ENCODE peak calls at places on chromosomes 6 and 20, in seven cellular contexts. One of them, this sample, is unnamed.

GRCh38 chr6:149820506-149820905 is 43.7 kb downstream of the LRP11 start:
- DNase-seq in ovary: no peak
- DNase-seq in A549: no peak
- DNase-seq in heart left ventricle: no peak
- DNase-seq in body of pancreas: no peak
- DNase-seq in HCT116: no peak
- DNase-seq in HepG2: no peak
- DNase-seq in this sample: no peak

GRCh38 chr6:138291849-138292181 is 73.5 kb upstream of the PBOV1 start:
- DNase-seq in ovary: no peak
- DNase-seq in HCT116: no peak
- DNase-seq in HepG2: no peak
- DNase-seq in heart left ventricle: no peak
- DNase-seq in A549: no peak
- DNase-seq in body of pancreas: no peak
- DNase-seq in this sample: no peak

GRCh38 chr6:150491131-150491795 is 108.4 kb upstream of the PLEKHG1 start:
- DNase-seq in body of pancreas: no peak
- DNase-seq in HepG2: no peak
- DNase-seq in ovary: no peak
- DNase-seq in A549: no peak
- DNase-seq in HCT116: peak; percentile 57
- DNase-seq in heart left ventricle: no peak
- DNase-seq in this sample: no peak

GRCh38 chr6:98039443-98039842 is 756.4 kb upstream of the MMS22L start:
- DNase-seq in HepG2: no peak
- DNase-seq in heart left ventricle: no peak
- DNase-seq in HCT116: no peak
- DNase-seq in ovary: no peak
- DNase-seq in body of pancreas: no peak
- DNase-seq in A549: no peak
- DNase-seq in this sample: no peak

GRCh38 chr6:169723991-169724553 is at the start of gene PHF10:
- DNase-seq in body of pancreas: peak; percentile 32
- DNase-seq in HCT116: no peak
- DNase-seq in A549: peak; percentile 42
- DNase-seq in ovary: peak; percentile 37
- DNase-seq in HepG2: no peak
- DNase-seq in heart left ventricle: peak; percentile 73
- DNase-seq in this sample: peak; percentile 37

GRCh38 chr20:5822569-5822968 is 72.4 kb downstream of the SHLD1 start:
- DNase-seq in HCT116: no peak
- DNase-seq in heart left ventricle: no peak
- DNase-seq in ovary: no peak
- DNase-seq in A549: no peak
- DNase-seq in body of pancreas: no peak
- DNase-seq in HepG2: no peak
- DNase-seq in this sample: no peak

GRCh38 chr6:44778513-44778912 is 391.0 kb downstream of the CDC5L start:
- DNase-seq in A549: no peak
- DNase-seq in body of pancreas: no peak
- DNase-seq in HCT116: no peak
- DNase-seq in heart left ventricle: no peak
- DNase-seq in HepG2: no peak
- DNase-seq in ovary: no peak
- DNase-seq in this sample: no peak

GRCh38 chr6:33298773-33299236 is at the start of gene RGL2:
- DNase-seq in HepG2: no peak
- DNase-seq in body of pancreas: peak; percentile 79
- DNase-seq in HCT116: no peak
- DNase-seq in A549: peak; percentile 40
- DNase-seq in ovary: peak; percentile 90
- DNase-seq in heart left ventricle: peak; percentile 95
- DNase-seq in this sample: peak; percentile 85

GRCh38 chr20:2659547-2659946 is 4.5 kb downstream of the IDH3B start:
- DNase-seq in body of pancreas: no peak
- DNase-seq in A549: no peak
- DNase-seq in heart left ventricle: no peak
- DNase-seq in ovary: no peak
- DNase-seq in HepG2: no peak
- DNase-seq in HCT116: no peak
- DNase-seq in this sample: no peak

GRCh38 chr6:125169058-125169457 is 15.5 kb downstream of the TPD52L1 start:
- DNase-seq in A549: no peak
- DNase-seq in HepG2: no peak
- DNase-seq in heart left ventricle: no peak
- DNase-seq in ovary: peak; percentile 55
- DNase-seq in body of pancreas: peak; percentile 65
- DNase-seq in HCT116: no peak
- DNase-seq in this sample: no peak

GRCh38 chr6:62042444-62042843 is 243.6 kb downstream of the KHDRBS2 start:
- DNase-seq in heart left ventricle: no peak
- DNase-seq in body of pancreas: no peak
- DNase-seq in ovary: no peak
- DNase-seq in HepG2: no peak
- DNase-seq in HCT116: no peak
- DNase-seq in A549: no peak
- DNase-seq in this sample: no peak

GRCh38 chr6:41443616-41444525 is 102.3 kb upstream of the FOXP4 start:
- DNase-seq in heart left ventricle: no peak
- DNase-seq in A549: no peak
- DNase-seq in HepG2: no peak
- DNase-seq in body of pancreas: no peak
- DNase-seq in HCT116: no peak
- DNase-seq in ovary: peak; percentile 69
- DNase-seq in this sample: peak; percentile 57

GRCh38 chr20:61163027-61163426 is 89.0 kb upstream of the CDH4 start:
- DNase-seq in body of pancreas: no peak
- DNase-seq in HepG2: no peak
- DNase-seq in ovary: no peak
- DNase-seq in heart left ventricle: no peak
- DNase-seq in HCT116: no peak
- DNase-seq in A549: no peak
- DNase-seq in this sample: no peak

DNA sequence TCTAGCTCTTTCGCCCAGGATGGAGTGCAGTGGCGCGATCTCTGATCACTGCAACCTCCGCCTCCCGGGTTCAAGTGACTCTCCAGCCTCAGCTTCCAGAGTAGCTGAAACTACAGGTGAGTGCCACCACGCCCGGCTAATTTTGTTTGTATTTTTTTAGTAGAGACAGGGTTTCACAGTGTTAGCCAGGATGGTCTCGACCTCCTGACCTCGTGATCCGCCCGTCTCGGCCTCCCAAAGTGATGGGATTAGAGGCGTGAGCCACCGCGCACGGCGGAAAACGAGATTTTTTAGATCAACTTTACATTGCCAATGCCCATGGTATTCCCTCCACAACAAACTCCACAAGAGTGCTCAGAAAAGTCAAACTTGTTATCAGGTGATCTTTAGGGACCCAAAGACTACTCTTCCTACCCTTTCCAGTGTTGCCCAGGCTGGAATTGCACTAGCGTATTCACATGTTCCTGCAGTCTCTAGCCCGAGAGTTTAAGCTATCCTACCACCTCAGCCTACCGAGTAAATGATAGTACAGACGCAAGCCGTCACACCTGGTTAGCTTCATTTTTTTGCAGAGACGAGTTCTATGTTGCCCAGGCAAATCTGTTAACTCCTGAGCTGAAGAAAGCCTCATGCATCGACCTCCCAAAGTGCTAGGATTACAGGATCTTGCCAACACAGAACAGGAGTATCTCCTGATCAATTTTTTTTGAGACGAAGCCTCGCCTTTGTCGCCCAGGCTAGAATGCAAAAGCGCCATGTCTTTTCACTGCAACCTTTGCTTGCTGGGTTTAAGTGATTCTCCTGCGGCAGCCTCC is 128.2 kb downstream of the HFE start:
- DNase-seq in body of pancreas: no peak
- DNase-seq in HCT116: no peak
- DNase-seq in HepG2: peak; percentile 39
- DNase-seq in A549: no peak
- DNase-seq in ovary: no peak
- DNase-seq in heart left ventricle: no peak
- DNase-seq in this sample: peak; percentile 23
- TF ChIP-seq POLR2A in body of pancreas: no peak
- TF ChIP-seq POLR2A in HCT116: no peak
- TF ChIP-seq POLR2A in HepG2: peak; percentile 64
- TF ChIP-seq POLR2A in A549: no peak
- TF ChIP-seq POLR2A in ovary: no peak
- TF ChIP-seq POLR2A in heart left ventricle: no peak
- TF ChIP-seq POLR2A in this sample: no peak

GRCh38 chr6:53811746-53812145 is 16.9 kb downstream of the LRRC1 start:
- DNase-seq in A549: no peak
- DNase-seq in ovary: no peak
- DNase-seq in heart left ventricle: no peak
- DNase-seq in HepG2: no peak
- DNase-seq in body of pancreas: no peak
- DNase-seq in HCT116: no peak
- DNase-seq in this sample: no peak

GRCh38 chr6:53813096-53813495 is 18.3 kb downstream of the LRRC1 start:
- DNase-seq in body of pancreas: no peak
- DNase-seq in HCT116: no peak
- DNase-seq in heart left ventricle: no peak
- DNase-seq in HepG2: no peak
- DNase-seq in A549: no peak
- DNase-seq in ovary: no peak
- DNase-seq in this sample: no peak

GRCh38 chr6:53809691-53810090 is 14.9 kb downstream of the LRRC1 start:
- DNase-seq in ovary: no peak
- DNase-seq in heart left ventricle: no peak
- DNase-seq in HepG2: no peak
- DNase-seq in A549: no peak
- DNase-seq in HCT116: no peak
- DNase-seq in body of pancreas: no peak
- DNase-seq in this sample: no peak

GRCh38 chr6:53808302-53808881 is 13.6 kb downstream of the LRRC1 start:
- DNase-seq in body of pancreas: no peak
- DNase-seq in A549: no peak
- DNase-seq in HepG2: no peak
- DNase-seq in heart left ventricle: no peak
- DNase-seq in ovary: no peak
- DNase-seq in HCT116: no peak
- DNase-seq in this sample: no peak

DNA sequence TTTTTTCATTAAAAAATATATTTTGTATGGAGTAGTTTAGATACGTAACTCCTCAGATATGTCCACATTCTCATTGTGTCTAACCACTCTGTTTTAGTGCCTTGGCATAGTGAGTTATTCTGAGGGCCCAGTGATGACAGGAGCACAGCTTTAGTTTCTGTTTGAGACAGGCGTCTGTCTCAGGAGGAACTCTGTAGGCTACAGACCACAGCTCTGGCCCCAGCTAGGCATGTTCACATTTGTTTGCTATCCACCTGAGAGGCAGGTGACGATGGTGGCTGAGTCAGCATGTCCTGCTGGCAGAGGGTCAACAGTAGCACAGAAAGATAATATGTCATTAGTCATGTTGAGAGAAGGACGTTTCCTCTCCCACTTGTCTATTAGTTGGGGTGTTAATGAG is 16.3 kb downstream of the LRRC1 start:
- DNase-seq in body of pancreas: peak; percentile 74
- DNase-seq in ovary: no peak
- DNase-seq in heart left ventricle: no peak
- DNase-seq in HCT116: peak; percentile 65
- DNase-seq in A549: no peak
- DNase-seq in HepG2: peak; percentile 51
- DNase-seq in this sample: peak; percentile 92
- H3K27ac ChIP-seq in body of pancreas: peak overlapping the region; percentile 15
- H3K27ac ChIP-seq in ovary: no peak overlapping the region
- H3K27ac ChIP-seq in heart left ventricle: no peak overlapping the region
- H3K27ac ChIP-seq in HCT116: peak overlapping the region; percentile 37
- H3K27ac ChIP-seq in A549: no peak overlapping the region
- H3K27ac ChIP-seq in HepG2: no peak overlapping the region
- H3K27ac ChIP-seq in this sample: peak overlapping the region; percentile 72

DNA sequence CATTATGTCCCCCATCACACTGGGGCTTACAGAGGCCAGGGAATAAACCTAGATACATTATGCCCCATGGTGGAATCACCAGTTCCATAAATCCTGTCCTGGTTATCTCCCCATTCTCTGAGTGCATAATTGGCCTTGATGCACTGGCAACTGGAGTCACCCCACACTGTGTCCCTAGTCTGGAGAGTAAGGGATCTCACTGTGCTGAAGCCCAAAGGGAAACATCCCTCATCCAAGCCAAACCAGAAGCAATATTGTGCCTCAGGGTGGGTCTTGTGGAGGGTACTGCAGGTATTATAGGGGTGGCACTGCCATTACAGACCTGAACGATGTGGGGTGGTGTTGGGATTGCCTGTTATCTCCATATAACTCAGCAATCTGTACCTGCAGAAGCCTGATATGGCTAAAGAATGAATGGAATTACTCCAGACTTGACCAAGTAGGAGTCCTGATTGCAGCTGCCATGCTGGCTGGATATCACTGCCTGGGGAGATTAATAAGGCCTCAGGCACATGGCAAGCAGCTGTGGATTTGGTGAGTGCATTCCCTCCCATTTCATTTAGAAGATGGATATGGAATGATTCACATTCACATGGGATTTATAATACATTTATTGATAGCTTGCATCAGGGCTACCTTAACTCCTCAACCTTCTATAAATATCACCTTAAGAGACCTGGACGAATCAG is 5.1 kb downstream of the HLA-A start:
- DNase-seq in A549: no peak
- DNase-seq in heart left ventricle: no peak
- DNase-seq in HepG2: no peak
- DNase-seq in body of pancreas: no peak
- DNase-seq in HCT116: no peak
- DNase-seq in ovary: no peak
- DNase-seq in this sample: no peak
- TF ChIP-seq POLR2A in A549: no peak
- TF ChIP-seq POLR2A in heart left ventricle: no peak
- TF ChIP-seq POLR2A in HepG2: peak; percentile 20
- TF ChIP-seq POLR2A in body of pancreas: no peak
- TF ChIP-seq POLR2A in HCT116: no peak
- TF ChIP-seq POLR2A in ovary: no peak
- TF ChIP-seq POLR2A in this sample: no peak

GRCh38 chr20:64154590-64155257 is 9.5 kb upstream of the MYT1 start:
- DNase-seq in HepG2: no peak
- DNase-seq in ovary: no peak
- DNase-seq in heart left ventricle: peak; percentile 42
- DNase-seq in body of pancreas: no peak
- DNase-seq in HCT116: no peak
- DNase-seq in A549: no peak
- DNase-seq in this sample: no peak

GRCh38 chr20:64156136-64156885 is 7.9 kb upstream of the MYT1 start:
- DNase-seq in HepG2: no peak
- DNase-seq in ovary: no peak
- DNase-seq in A549: no peak
- DNase-seq in heart left ventricle: no peak
- DNase-seq in body of pancreas: no peak
- DNase-seq in HCT116: no peak
- DNase-seq in this sample: no peak

GRCh38 chr20:64153861-64154589 is 10.2 kb upstream of the MYT1 start:
- DNase-seq in HCT116: no peak
- DNase-seq in HepG2: no peak
- DNase-seq in A549: no peak
- DNase-seq in body of pancreas: no peak
- DNase-seq in ovary: no peak
- DNase-seq in heart left ventricle: peak; percentile 46
- DNase-seq in this sample: no peak

GRCh38 chr20:64156886-64157875 is 7.1 kb upstream of the MYT1 start:
- DNase-seq in HepG2: no peak
- DNase-seq in ovary: no peak
- DNase-seq in heart left ventricle: peak; percentile 27
- DNase-seq in HCT116: no peak
- DNase-seq in A549: no peak
- DNase-seq in body of pancreas: no peak
- DNase-seq in this sample: no peak

GRCh38 chr20:64155258-64156135 is 8.8 kb upstream of the MYT1 start:
- DNase-seq in body of pancreas: no peak
- DNase-seq in heart left ventricle: peak; percentile 53
- DNase-seq in A549: no peak
- DNase-seq in HCT116: no peak
- DNase-seq in HepG2: no peak
- DNase-seq in ovary: no peak
- DNase-seq in this sample: no peak
- H3K27ac ChIP-seq in body of pancreas: no peak overlapping the region
- H3K27ac ChIP-seq in heart left ventricle: no peak overlapping the region
- H3K27ac ChIP-seq in A549: no peak overlapping the region
- H3K27ac ChIP-seq in HCT116: no peak overlapping the region
- H3K27ac ChIP-seq in HepG2: no peak overlapping the region
- H3K27ac ChIP-seq in ovary: no peak overlapping the region
- H3K27ac ChIP-seq in this sample: no peak overlapping the region